ENCODE peak calls at places on chromosomes 4 and X, in five cellular contexts. One of them, this sample, is unnamed.

GRCh38 chrX:101079736-101080135 is 1.1 kb downstream of the TMEM35A start:
- DNase-seq in GM23248: no peak
- DNase-seq in GOT3: no peak
- DNase-seq in suprapubic skin: no peak
- DNase-seq in activated T-cell treated with anti-CD3 and anti-CD28 coated beads for 4 hours: no peak
- DNase-seq in this sample: no peak

GRCh38 chrX:155235891-155236290 is 19.6 kb downstream of the VBP1 start:
- DNase-seq in suprapubic skin: no peak
- DNase-seq in GOT3: no peak
- DNase-seq in GM23248: no peak
- DNase-seq in activated T-cell treated with anti-CD3 and anti-CD28 coated beads for 4 hours: no peak
- DNase-seq in this sample: no peak

GRCh38 chr4:87865960-87866598 is 33.3 kb downstream of the MEPE start:
- DNase-seq in activated T-cell treated with anti-CD3 and anti-CD28 coated beads for 4 hours: no peak
- DNase-seq in suprapubic skin: no peak
- DNase-seq in GM23248: peak; percentile 14
- DNase-seq in GOT3: no peak
- DNase-seq in this sample: no peak

GRCh38 chr4:4394644-4395043 is 7.7 kb downstream of the NSG1 start:
- DNase-seq in GOT3: no peak
- DNase-seq in activated T-cell treated with anti-CD3 and anti-CD28 coated beads for 4 hours: no peak
- DNase-seq in suprapubic skin: no peak
- DNase-seq in GM23248: no peak
- DNase-seq in this sample: no peak

GRCh38 chr4:34181311-34181808 is 2063.0 kb downstream of the ARAP2 start:
- DNase-seq in GM23248: peak; percentile 92
- DNase-seq in suprapubic skin: no peak
- DNase-seq in GOT3: no peak
- DNase-seq in activated T-cell treated with anti-CD3 and anti-CD28 coated beads for 4 hours: no peak
- DNase-seq in this sample: no peak

GRCh38 chrX:55007633-55008032 is 7.5 kb downstream of the APEX2 start:
- DNase-seq in activated T-cell treated with anti-CD3 and anti-CD28 coated beads for 4 hours: no peak
- DNase-seq in GOT3: no peak
- DNase-seq in suprapubic skin: no peak
- DNase-seq in GM23248: peak; percentile 37
- DNase-seq in this sample: peak; percentile 69

GRCh38 chrX:148567229-148567628 is 66.8 kb downstream of the AFF2 start:
- DNase-seq in activated T-cell treated with anti-CD3 and anti-CD28 coated beads for 4 hours: no peak
- DNase-seq in GOT3: no peak
- DNase-seq in suprapubic skin: no peak
- DNase-seq in GM23248: peak; percentile 59
- DNase-seq in this sample: no peak

GRCh38 chrX:40041915-40042314 is 55.8 kb downstream of the BCOR start:
- DNase-seq in GM23248: no peak
- DNase-seq in suprapubic skin: no peak
- DNase-seq in GOT3: no peak
- DNase-seq in activated T-cell treated with anti-CD3 and anti-CD28 coated beads for 4 hours: no peak
- DNase-seq in this sample: no peak

GRCh38 chr4:99658666-99659065 is 1.0 kb upstream of the C4orf54 start:
- DNase-seq in GM23248: no peak
- DNase-seq in activated T-cell treated with anti-CD3 and anti-CD28 coated beads for 4 hours: no peak
- DNase-seq in suprapubic skin: no peak
- DNase-seq in GOT3: no peak
- DNase-seq in this sample: no peak

GRCh38 chr4:41207330-41207831 is 7.0 kb downstream of the APBB2 start:
- DNase-seq in GM23248: peak; percentile 58
- DNase-seq in suprapubic skin: no peak
- DNase-seq in GOT3: no peak
- DNase-seq in activated T-cell treated with anti-CD3 and anti-CD28 coated beads for 4 hours: no peak
- DNase-seq in this sample: no peak

GRCh38 chr4:74536557-74536956 is 91.6 kb downstream of the AREG start:
- DNase-seq in suprapubic skin: no peak
- DNase-seq in activated T-cell treated with anti-CD3 and anti-CD28 coated beads for 4 hours: no peak
- DNase-seq in GOT3: no peak
- DNase-seq in GM23248: peak; percentile 40
- DNase-seq in this sample: no peak

GRCh38 chr4:167168611-167169010 is 65.7 kb downstream of the SPOCK3 start:
- DNase-seq in activated T-cell treated with anti-CD3 and anti-CD28 coated beads for 4 hours: no peak
- DNase-seq in GOT3: no peak
- DNase-seq in GM23248: no peak
- DNase-seq in suprapubic skin: no peak
- DNase-seq in this sample: no peak

GRCh38 chr4:112321768-112322684 is 24.9 kb downstream of the ALPK1 start:
- DNase-seq in suprapubic skin: peak; percentile 66
- DNase-seq in GM23248: peak; percentile 67
- DNase-seq in GOT3: no peak
- DNase-seq in activated T-cell treated with anti-CD3 and anti-CD28 coated beads for 4 hours: peak; percentile 69
- DNase-seq in this sample: peak; percentile 87

GRCh38 chr4:140645614-140646412 is 77.1 kb upstream of the UCP1 start:
- DNase-seq in GOT3: no peak
- DNase-seq in activated T-cell treated with anti-CD3 and anti-CD28 coated beads for 4 hours: no peak
- DNase-seq in suprapubic skin: no peak
- DNase-seq in GM23248: no peak
- DNase-seq in this sample: peak; percentile 71

This sample was measured in osteoblast.